ENCODE peak calls at places on chromosomes 7 and 10, in ten cellular contexts. D is stimulated activated CD8-positive, alpha-beta memory T cell treated with anti-CD3 and anti-CD28 coated beads, Interleukin-4, amount 100 ng/mL, for 1 hour; G is amniotic stem cell; Q is dermis blood vessel endothelial cell; F is gastrocnemius medialis; K is activated naive CD8-positive, alpha-beta T cell treated with anti-CD3 and anti-CD28 coated beads, Interleukin-2, amount 50 U/mL, for 24 hours; R is stimulated activated CD4-positive, alpha-beta T cell treated with anti-CD3 and anti-CD28 coated beads, Interleukin-12 subunit alpha, Interleukin-12 subunit beta, amount 100 ng/mL, for 48 hours; O is T-helper 2 cell; L is head of caudate nucleus; I is right lobe of liver. X is an unnamed sample.

GRCh38 chr7:55130079-55130476 is 111.3 kb downstream of the EGFR start:
- DNase-seq in D (no peak), L (no peak), G (no peak), F (no peak), K (no peak), Q (no peak), O (no peak), I (no peak), R (no peak), X (no peak)

GRCh38 chr10:97498076-97498840 is at the start of gene MMS19:
- DNase-seq in O (peak; percentile 100), F (peak; percentile 99), R (peak; percentile 97), K (peak; percentile 100), G (peak; percentile 99), I (peak; percentile 100), Q (peak; percentile 98), L (peak; percentile 99), D (peak; percentile 98), X (peak; percentile 81)

GRCh38 chr10:51770719-51771118 is 71.3 kb upstream of the CSTF2T start:
- DNase-seq in Q (no peak), I (no peak), F (no peak), L (no peak), D (no peak), G (no peak), K (no peak), O (no peak), R (no peak), X (no peak)

GRCh38 chr7:134637934-134638719 is 8.5 kb upstream of the BPGM start:
- DNase-seq in I (no peak), Q (no peak), O (no peak), G (no peak), R (no peak), L (no peak), K (no peak), F (no peak), D (no peak), X (no peak)

GRCh38 chr7:139618482-139619366 is 95.2 kb downstream of the CLEC2L start:
- DNase-seq in K (peak; percentile 56), F (no peak), O (peak; percentile 26), G (no peak), R (peak; percentile 34), L (peak; percentile 50), I (peak; percentile 53), Q (peak; percentile 66), D (no peak), X (no peak)

GRCh38 chr10:46555366-46555712 is 1.1 kb downstream of the GPRIN2 start:
- DNase-seq in G (no peak), K (no peak), F (no peak), Q (no peak), R (no peak), I (no peak), D (no peak), O (no peak), L (no peak), X (no peak)

GRCh38 chr10:3238115-3238871 is 65.7 kb upstream of the PITRM1 start:
- DNase-seq in Q (no peak), D (no peak), O (no peak), L (no peak), I (no peak), K (no peak), F (no peak), R (no peak), G (no peak), X (no peak)

GRCh38 chr10:35559416-35559815 is 45.7 kb upstream of the GJD4 start:
- DNase-seq in D (no peak), O (no peak), G (no peak), L (no peak), Q (no peak), R (no peak), F (no peak), I (no peak), K (no peak), X (no peak)

GRCh38 chr10:129305046-129305445 is 162.0 kb upstream of the MGMT start:
- DNase-seq in Q (peak; percentile 67), G (no peak), D (no peak), L (no peak), O (no peak), R (no peak), K (no peak), I (no peak), F (no peak), X (no peak)

GRCh38 chr7:133102276-133103060 is 20.6 kb upstream of the CHCHD3 start:
- DNase-seq in D (no peak), O (no peak), Q (no peak), G (no peak), R (no peak), L (no peak), I (no peak), F (no peak), K (no peak), X (no peak)

GRCh38 chr10:116742367-116743265 is at the start of gene HSPA12A:
- DNase-seq in K (peak; percentile 59), G (peak; percentile 33), F (peak; percentile 78), O (peak; percentile 21), L (peak; percentile 84), R (peak; percentile 34), D (no peak), Q (peak; percentile 71), I (peak; percentile 83), X (no peak)

GRCh38 chr7:139169816-139170215 is 60.3 kb upstream of the ZC3HAV1 start:
- DNase-seq in G (no peak), I (no peak), D (no peak), R (no peak), Q (no peak), K (no peak), L (no peak), F (no peak), O (no peak), X (no peak)

GRCh38 chr10:63383141-63383540 is 82.6 kb downstream of the JMJD1C start:
- DNase-seq in F (no peak), K (no peak), D (no peak), I (no peak), O (no peak), Q (no peak), L (no peak), R (no peak), G (no peak), X (no peak)

GRCh38 chr10:34163075-34163905 is 651.8 kb downstream of the PARD3 start:
- DNase-seq in I (no peak), G (no peak), D (no peak), R (no peak), Q (no peak), O (no peak), F (no peak), K (no peak), L (no peak), X (no peak)

GRCh38 chr7:80530136-80530535 is 18.3 kb upstream of the GNAT3 start:
- DNase-seq in Q (no peak), L (no peak), K (no peak), O (no peak), G (no peak), R (no peak), I (no peak), F (no peak), D (no peak), X (no peak)

GRCh38 chr10:104231784-104232612 is at the start of gene CFAP43:
- DNase-seq in O (peak; percentile 99), F (peak; percentile 98), R (peak; percentile 99), L (peak; percentile 98), G (peak; percentile 79), D (peak; percentile 99), Q (peak; percentile 97), K (peak; percentile 99), I (peak; percentile 99), X (peak; percentile 81)

GRCh38 chr7:21616796-21617436 is 74.1 kb downstream of the DNAH11 start:
- DNase-seq in O (no peak), F (no peak), R (no peak), G (no peak), D (no peak), I (no peak), L (no peak), K (no peak), Q (peak; percentile 78), X (peak; percentile 42)

GRCh38 chr10:102710604-102711003 is 3.6 kb downstream of the ARL3 start:
- DNase-seq in K (no peak), O (no peak), Q (peak; percentile 32), L (no peak), R (no peak), G (peak; percentile 36), F (no peak), I (no peak), D (no peak), X (no peak)

GRCh38 chr7:85030893-85031292 is 156.0 kb downstream of the SEMA3D start:
- DNase-seq in L (no peak), F (no peak), D (no peak), R (no peak), G (peak; percentile 56), Q (peak; percentile 48), O (no peak), K (no peak), I (no peak), X (no peak)

GRCh38 chr10:70558871-70559810 is 43.4 kb downstream of the PRF1 start:
- DNase-seq in O (peak; percentile 45), R (peak; percentile 78), D (peak; percentile 50), K (peak; percentile 85), G (no peak), F (no peak), Q (peak; percentile 41), L (no peak), I (peak; percentile 37), X (no peak)

GRCh38 chr7:5526190-5527037 is 102.8 kb upstream of the TNRC18 start:
- DNase-seq in D (no peak), G (no peak), K (peak; percentile 51), R (peak; percentile 46), F (peak; percentile 73), O (no peak), L (no peak), Q (peak; percentile 51), I (peak; percentile 40), X (no peak)